ENCODE peak calls at places on chromosome 2, in five cellular contexts. B is GM23248, U is caudate nucleus, J is NCI-H1092 treated with DMSO at 0.1 percent for 48 hours, I is T-helper 9 cell. E is an unnamed sample.

GRCh38 chr2:222594679-222595078 is 61.2 kb downstream of the FARSB start:
- DNase-seq in B (peak; percentile 79), U (no peak), I (no peak), J (no peak), E (no peak)

GRCh38 chr2:190666895-190667294 is 18.0 kb downstream of the NAB1 start:
- DNase-seq in J (no peak), U (no peak), B (peak; percentile 20), I (no peak), E (no peak)

GRCh38 chr2:206116278-206116677 is 30.3 kb upstream of the INO80D start:
- DNase-seq in U (no peak), I (no peak), B (no peak), J (no peak), E (no peak)

GRCh38 chr2:54456526-54457325 is 599 bp downstream of the SPTBN1 start:
- DNase-seq in B (peak; percentile 71), I (no peak), U (no peak), J (peak; percentile 43), E (no peak)

GRCh38 chr2:12507295-12507694 is 209.4 kb upstream of the TRIB2 start:
- DNase-seq in B (peak; percentile 95), U (no peak), I (peak; percentile 17), J (no peak), E (no peak)

GRCh38 chr2:224025874-224026273 is 13.2 kb downstream of the SERPINE2 start:
- DNase-seq in B (no peak), U (no peak), J (no peak), I (no peak), E (no peak)

GRCh38 chr2:190664240-190664639 is 15.4 kb downstream of the NAB1 start:
- DNase-seq in B (peak; percentile 80), J (no peak), I (no peak), U (no peak), E (no peak)

GRCh38 chr2:138502253-138503086 is 900 bp downstream of the SPOPL start:
- DNase-seq in B (peak; percentile 39), U (no peak), I (no peak), J (peak; percentile 37), E (no peak)

GRCh38 chr2:112008910-112009485 is 46.1 kb upstream of the TMEM87B start:
- DNase-seq in I (no peak), U (no peak), J (no peak), B (no peak), E (no peak)

GRCh38 chr2:529852-530251 is 147.4 kb downstream of the TMEM18 start:
- DNase-seq in J (no peak), B (no peak), I (no peak), U (no peak), E (no peak)